ENCODE peak calls at places on chromosomes 12 and 14, in nine cellular contexts. O is uterus, K is psoas muscle, Y is OCI-LY7, G is transverse colon, B is stomach, H is MM.1S, T is hepatocyte, Q is mesenchymal stem cell. J is an unnamed sample.

GRCh38 chr12:104494816-104495158 is 38.0 kb downstream of the CHST11 start:
- DNase-seq in O (no peak), K (no peak), Y (no peak), G (no peak), B (no peak), H (peak; percentile 61), T (no peak), Q (peak; percentile 47), J (no peak)

GRCh38 chr14:37147310-37147875 is 25.0 kb downstream of the SLC25A21 start:
- DNase-seq in O (no peak), K (no peak), Y (no peak), G (no peak), B (no peak), H (no peak), T (no peak), Q (no peak), J (peak; percentile 55)

GRCh38 chr14:90419200-90419599 is 22.4 kb downstream of the CALM1 start:
- DNase-seq in O (peak; percentile 92), K (peak; percentile 78), Y (no peak), G (peak; percentile 60), B (peak; percentile 74), H (no peak), T (peak; percentile 78), Q (peak; percentile 85), J (peak; percentile 67)

GRCh38 chr12:6582196-6582595 is 14.1 kb upstream of the NOP2 start:
- DNase-seq in O (no peak), K (no peak), Y (no peak), G (no peak), B (no peak), H (no peak), T (no peak), Q (no peak), J (no peak)

GRCh38 chr12:97164936-97165335 is 257.9 kb downstream of the NEDD1 start:
- DNase-seq in O (no peak), K (no peak), Y (no peak), G (no peak), B (no peak), H (no peak), T (no peak), Q (no peak), J (no peak)

GRCh38 chr14:104211242-104211641 is 72.9 kb downstream of the KIF26A start:
- DNase-seq in O (no peak), K (no peak), Y (no peak), G (no peak), B (no peak), H (no peak), T (no peak), Q (no peak), J (no peak)

GRCh38 chr12:93127582-93128331 is 198.7 kb upstream of the EEA1 start:
- DNase-seq in O (peak; percentile 37), K (peak; percentile 41), Y (no peak), G (peak; percentile 49), B (peak; percentile 32), H (no peak), T (peak; percentile 88), Q (peak; percentile 86), J (peak; percentile 46)

GRCh38 chr12:69932154-69932553 is 107.1 kb downstream of the MYRFL start:
- DNase-seq in O (no peak), K (no peak), Y (no peak), G (no peak), B (no peak), H (no peak), T (no peak), Q (no peak), J (no peak)

GRCh38 chr14:55938249-55938791 is 179.9 kb upstream of the PELI2 start:
- DNase-seq in O (no peak), K (no peak), Y (no peak), G (peak; percentile 11), B (peak; percentile 58), H (no peak), T (peak; percentile 30), Q (no peak), J (no peak)

GRCh38 chr14:90175631-90176030 is 80.7 kb upstream of the PSMC1 start:
- DNase-seq in O (no peak), K (no peak), Y (no peak), G (no peak), B (no peak), H (no peak), T (no peak), Q (no peak), J (no peak)

GRCh38 chr12:105946541-105946940 is 192.2 kb downstream of the NUAK1 start:
- DNase-seq in O (peak; percentile 37), K (no peak), Y (no peak), G (no peak), B (no peak), H (no peak), T (no peak), Q (no peak), J (no peak)

GRCh38 chr12:121795029-121795977 is 1.8 kb upstream of the RHOF start:
- DNase-seq in O (peak; percentile 90), K (peak; percentile 90), Y (peak; percentile 83), G (peak; percentile 94), B (peak; percentile 94), H (peak; percentile 50), T (peak; percentile 89), Q (peak; percentile 87), J (peak; percentile 87)

GRCh38 chr12:121793501-121793835 is at the start of gene RHOF:
- DNase-seq in O (no peak), K (no peak), Y (peak; percentile 70), G (peak; percentile 73), B (peak; percentile 68), H (peak; percentile 26), T (peak; percentile 86), Q (no peak), J (no peak)

GRCh38 chr12:121793836-121794531 is 496 bp upstream of the RHOF start:
- DNase-seq in O (peak; percentile 90), K (peak; percentile 91), Y (peak; percentile 96), G (peak; percentile 96), B (peak; percentile 94), H (peak; percentile 85), T (peak; percentile 97), Q (peak; percentile 92), J (no peak)

GRCh38 chr12:121792607-121793500 is 634 bp downstream of the RHOF start:
- DNase-seq in O (no peak), K (no peak), Y (peak; percentile 59), G (peak; percentile 61), B (peak; percentile 58), H (no peak), T (peak; percentile 80), Q (peak; percentile 31), J (no peak)

DNA sequence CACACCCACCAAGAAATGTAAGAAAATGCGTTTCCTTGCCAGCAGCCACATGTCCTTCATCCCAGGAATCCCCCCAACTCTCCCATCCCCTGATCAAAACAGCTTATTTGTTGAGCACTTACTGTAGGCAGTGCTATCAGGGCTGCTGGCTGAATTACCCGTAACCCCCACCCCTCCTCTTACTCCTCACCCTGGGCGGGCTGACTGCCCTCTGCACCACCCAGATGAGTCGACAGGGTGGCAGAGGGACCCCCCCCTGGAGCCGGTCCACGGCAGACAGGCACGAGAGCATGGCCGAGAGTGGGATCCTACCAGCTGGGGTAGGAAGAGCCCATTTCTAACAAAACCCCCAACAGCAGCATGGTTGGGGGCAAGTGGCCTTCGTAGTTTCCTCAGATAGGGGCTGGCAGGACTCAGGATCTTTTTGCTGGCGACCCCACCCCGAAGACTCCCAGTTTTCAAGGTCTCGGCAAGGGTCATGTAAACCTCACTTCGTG is 1.1 kb upstream of the RHOF start:
- DNase-seq in O (peak; percentile 62), K (peak; percentile 47), Y (no peak), G (peak; percentile 46), B (no peak), H (no peak), T (no peak), Q (no peak), J (no peak)
- H3K4me3 ChIP-seq in O (peak overlapping the region; percentile 44), K (peak overlapping the region; percentile 86), Y (peak overlapping the region; percentile 76), G (no peak overlapping the region), B (peak overlapping the region; percentile 60), H (peak overlapping the region; percentile 44), T (no peak overlapping the region), Q (no peak overlapping the region), J (no peak overlapping the region)

GRCh38 chr14:105484997-105485393 is 1.7 kb upstream of the CRIP1 start:
- DNase-seq in O (no peak), K (no peak), Y (no peak), G (no peak), B (no peak), H (no peak), T (no peak), Q (no peak), J (no peak)

GRCh38 chr14:105483300-105484068 is 3.2 kb upstream of the CRIP1 start:
- DNase-seq in O (no peak), K (no peak), Y (no peak), G (peak; percentile 61), B (no peak), H (no peak), T (no peak), Q (no peak), J (no peak)

GRCh38 chr14:105482486-105483110 is 4.1 kb upstream of the CRIP1 start:
- DNase-seq in O (no peak), K (no peak), Y (no peak), G (no peak), B (no peak), H (no peak), T (no peak), Q (no peak), J (no peak)

GRCh38 chr14:105485720-105486332 is 860 bp upstream of the CRIP1 start:
- DNase-seq in O (no peak), K (no peak), Y (no peak), G (no peak), B (no peak), H (no peak), T (peak; percentile 61), Q (peak; percentile 57), J (peak; percentile 42)

GRCh38 chr14:105484069-105484996 is 2.4 kb upstream of the CRIP1 start:
- DNase-seq in O (peak; percentile 62), K (peak; percentile 64), Y (no peak), G (no peak), B (no peak), H (no peak), T (no peak), Q (peak; percentile 74), J (no peak)
- H3K27ac ChIP-seq in O (peak overlapping the region; percentile 47), K (no peak overlapping the region), Y (no peak overlapping the region), G (peak overlapping the region; percentile 91), B (no peak overlapping the region), H (no peak overlapping the region), T (no peak overlapping the region), Q (no peak overlapping the region), J (no peak overlapping the region)

GRCh38 chr12:29242921-29243431 is 93.9 kb downstream of the FAR2 start:
- DNase-seq in O (no peak), K (no peak), Y (no peak), G (no peak), B (no peak), H (no peak), T (no peak), Q (peak; percentile 37), J (peak; percentile 92)
- H3K4me1 ChIP-seq in O (no peaks in the 10 kb centered on the region), K (no peaks in the 10 kb centered on the region), Y (no peaks in the 10 kb centered on the region), G (peaks cover 31% of the 10 kb centered on the region), B (peaks cover 15% of the 10 kb centered on the region), H (no peaks in the 10 kb centered on the region), T (peaks cover 20% of the 10 kb centered on the region), Q (peaks cover 4% of the 10 kb centered on the region), J (peaks cover 36% of the 10 kb centered on the region)

DNA sequence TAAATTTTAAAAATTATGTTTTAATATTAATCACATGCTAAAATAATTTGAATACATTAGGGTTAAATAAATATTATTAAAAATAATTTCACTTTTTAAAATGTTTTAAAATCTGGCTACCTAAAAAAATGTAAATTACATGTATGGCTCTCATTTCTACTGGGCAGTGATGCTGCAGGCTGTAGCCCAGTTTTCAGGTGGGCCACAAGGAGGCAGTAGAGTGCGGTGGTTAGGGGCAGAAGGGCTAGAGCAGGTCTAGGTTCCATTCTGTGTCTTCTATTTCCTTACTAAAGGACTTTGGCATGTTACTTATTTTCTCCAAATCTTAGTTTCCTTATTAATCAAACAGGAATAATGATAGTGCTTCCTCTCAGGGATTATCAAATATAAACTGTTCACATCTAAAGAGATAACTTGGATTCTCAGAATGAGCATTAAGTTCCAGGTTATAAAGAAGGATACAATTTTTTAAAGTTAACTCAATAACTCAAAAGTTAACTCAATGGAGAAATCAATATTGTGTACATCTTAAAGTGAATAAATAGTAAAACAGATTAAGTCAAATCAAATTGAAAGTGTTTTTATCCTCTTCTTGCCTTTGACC is 54.9 kb upstream of the OVCH1 start:
- DNase-seq in O (peak; percentile 52), K (peak; percentile 58), Y (peak; percentile 42), G (peak; percentile 69), B (peak; percentile 74), H (peak; percentile 59), T (peak; percentile 78), Q (peak; percentile 63), J (peak; percentile 79)
- H3K4me3 ChIP-seq in O (no peak overlapping the region), K (no peak overlapping the region), Y (no peak overlapping the region), G (no peak overlapping the region), B (no peak overlapping the region), H (no peak overlapping the region), T (no peak overlapping the region), Q (no peak overlapping the region), J (no peak overlapping the region)